ENCODE peak calls at places on chromosomes 7 and 10, in ten cellular contexts. Z is H1, C is A549, Q is SK-N-SH, J is WTC11, N is GM12878, E is HCT116, T is HepG2, P is endothelial cell of umbilical vein, X is K562. W is an unnamed sample.

GRCh38 chr10:129864601-129865126 is 99.4 kb downstream of the EBF3 start:
- DNase-seq in N (no peak), X (no peak), J (no peak), P (no peak), E (no peak), C (no peak), Q (no peak), Z (no peak), T (no peak), W (no peak)

GRCh38 chr7:11784808-11785536 is 47.0 kb downstream of the THSD7A start:
- DNase-seq in J (no peak), E (no peak), T (no peak), Z (no peak), N (no peak), X (no peak), P (no peak), Q (no peak), C (no peak), W (no peak)

GRCh38 chr7:28093617-28094232 is 86.9 kb downstream of the JAZF1 start:
- DNase-seq in Q (peak), J (peak), Z (peak), C (peak), P (peak), T (peak), N (no peak), E (peak), X (peak), W (peak)

GRCh38 chr10:129320340-129320739 is 146.7 kb upstream of the MGMT start:
- DNase-seq in T (no peak), J (no peak), C (no peak), N (no peak), Z (no peak), Q (no peak), X (no peak), P (no peak), E (no peak), W (no peak)

GRCh38 chr10:33153968-33154327 is 180.5 kb downstream of the NRP1 start:
- DNase-seq in Z (no peak), C (no peak), N (no peak), Q (no peak), J (no peak), E (no peak), P (no peak), T (no peak), X (no peak), W (no peak)

GRCh38 chr10:114615600-114616007 is 42.5 kb downstream of the ABLIM1 start:
- DNase-seq in T (no peak), X (no peak), Z (no peak), J (no peak), E (no peak), C (no peak), P (no peak), N (no peak), Q (no peak), W (no peak)

GRCh38 chr7:1713502-1714484 is 43.7 kb downstream of the ELFN1 start:
- DNase-seq in C (no peak), N (no peak), X (no peak), T (peak), Z (no peak), P (no peak), E (no peak), J (peak), Q (peak), W (no peak)

GRCh38 chr7:143046334-143046935 is 5.7 kb upstream of the OR6V1 start:
- DNase-seq in Q (no peak), Z (no peak), X (no peak), C (no peak), P (peak), T (no peak), E (no peak), N (no peak), J (no peak), W (no peak)

GRCh38 chr10:51079331-51079730 is 5.0 kb downstream of the PRKG1 start:
- DNase-seq in N (no peak), J (no peak), C (no peak), Q (no peak), E (no peak), Z (no peak), P (no peak), T (no peak), X (no peak), W (no peak)

GRCh38 chr10:57898231-57898630 is 369.5 kb downstream of the IPMK start:
- DNase-seq in X (no peak), Q (no peak), C (no peak), Z (no peak), J (peak), E (no peak), T (no peak), P (no peak), N (no peak), W (no peak)

GRCh38 chr10:28793482-28793881 is 116.2 kb downstream of the BAMBI start:
- DNase-seq in E (no peak), T (no peak), C (no peak), Z (no peak), P (no peak), N (no peak), X (no peak), J (no peak), Q (no peak), W (no peak)

GRCh38 chr10:112471878-112472487 is 25.0 kb downstream of the VTI1A start:
- DNase-seq in E (peak), C (peak), P (peak), X (peak), J (no peak), Z (peak), Q (peak), T (peak), N (peak), W (peak)

GRCh38 chr7:68955656-68956055 is 642.6 kb upstream of the AUTS2 start:
- DNase-seq in Q (no peak), C (no peak), J (no peak), T (no peak), Z (no peak), P (no peak), N (no peak), X (no peak), E (no peak), W (no peak)

GRCh38 chr7:131459256-131459655 is 97.2 kb downstream of the PODXL start:
- DNase-seq in J (no peak), N (no peak), E (peak), C (no peak), T (no peak), X (no peak), Z (no peak), P (no peak), Q (no peak), W (no peak)

GRCh38 chr7:63867127-63867526 is 131.5 kb upstream of the ZNF722 start:
- DNase-seq in Z (no peak), P (no peak), T (no peak), C (no peak), X (no peak), Q (no peak), E (no peak), J (no peak), N (no peak), W (no peak)

GRCh38 chr7:87517136-87517805 is 41.8 kb upstream of the ABCB4 start:
- DNase-seq in T (no peak), Q (no peak), E (no peak), Z (no peak), C (no peak), P (no peak), X (no peak), J (no peak), N (no peak), W (peak)

GRCh38 chr10:125473138-125473793 is 209.7 kb downstream of the TEX36 start:
- DNase-seq in P (peak), C (no peak), T (no peak), X (no peak), N (no peak), Q (peak), E (no peak), J (no peak), Z (no peak), W (no peak)

GRCh38 chr7:142243823-142244222 is 14.0 kb downstream of the PRSS58 start:
- DNase-seq in J (no peak), T (no peak), E (no peak), N (no peak), X (no peak), C (no peak), Q (no peak), P (no peak), Z (no peak), W (no peak)

GRCh38 chr10:96978621-96979154 is 146.6 kb downstream of the LCOR start:
- DNase-seq in C (no peak), E (no peak), N (peak), P (no peak), T (no peak), Z (no peak), X (no peak), Q (no peak), J (no peak), W (no peak)

GRCh38 chr7:25321424-25321823 is 93.1 kb upstream of the NPVF start:
- DNase-seq in T (no peak), Z (no peak), E (no peak), N (no peak), Q (no peak), X (no peak), J (no peak), C (no peak), P (no peak), W (no peak)

GRCh38 chr10:102614888-102615287 is 29.4 kb upstream of the TRIM8 start:
- DNase-seq in T (no peak), X (no peak), C (no peak), P (no peak), Q (no peak), N (no peak), E (no peak), Z (no peak), J (no peak), W (no peak)

GRCh38 chr10:81838950-81839349 is 36.0 kb upstream of the NRG3 start:
- DNase-seq in P (peak), T (no peak), X (no peak), Z (peak), N (no peak), J (peak), Q (peak), E (no peak), C (no peak), W (peak)

GRCh38 chr10:29023678-29024077 is 265.2 kb upstream of the LYZL1 start:
- DNase-seq in T (no peak), J (no peak), N (no peak), P (no peak), Q (no peak), X (no peak), Z (no peak), C (no peak), E (no peak), W (no peak)

GRCh38 chr7:10237306-10237705 is 736.4 kb upstream of the PHF14 start:
- DNase-seq in Z (no peak), C (no peak), T (peak), Q (no peak), J (no peak), P (peak), E (peak), X (no peak), N (no peak), W (no peak)

GRCh38 chr10:69096045-69096444 is 8.1 kb downstream of the SRGN start:
- DNase-seq in E (no peak), Q (no peak), P (no peak), N (no peak), X (no peak), T (no peak), C (no peak), Z (no peak), J (no peak), W (peak)

GRCh38 chr10:98610855-98611254 is 164.1 kb upstream of the HPS1 start:
- DNase-seq in Z (no peak), X (no peak), C (no peak), N (no peak), E (no peak), J (no peak), P (no peak), Q (no peak), T (no peak), W (no peak)

GRCh38 chr10:35041502-35041879 is 48.6 kb downstream of the CUL2 start:
- DNase-seq in Q (no peak), J (no peak), C (no peak), X (no peak), T (no peak), Z (no peak), P (no peak), N (no peak), E (peak), W (peak)

GRCh38 chr10:1142596-1142995 is 86.4 kb downstream of the WDR37 start:
- DNase-seq in Q (no peak), E (no peak), P (no peak), N (no peak), T (no peak), J (no peak), X (no peak), C (no peak), Z (peak), W (no peak)

GRCh38 chr10:71974489-71975011 is 10.4 kb downstream of the CHST3 start:
- DNase-seq in Q (no peak), E (peak), T (no peak), Z (no peak), J (no peak), P (peak), X (no peak), N (no peak), C (peak), W (peak)

GRCh38 chr10:71973777-71974488 is 9.7 kb downstream of the CHST3 start:
- DNase-seq in C (no peak), E (no peak), X (no peak), Z (no peak), N (no peak), T (no peak), J (no peak), P (no peak), Q (no peak), W (no peak)

GRCh38 chr10:71975087-71975890 is 11.1 kb downstream of the CHST3 start:
- DNase-seq in J (no peak), C (no peak), Q (no peak), N (no peak), X (no peak), P (no peak), T (no peak), Z (no peak), E (no peak), W (no peak)

GRCh38 chr10:71978476-71978875 is 14.3 kb downstream of the CHST3 start:
- DNase-seq in J (peak), E (no peak), P (peak), X (peak), Z (no peak), C (no peak), N (no peak), Q (peak), T (no peak), W (peak)

DNA sequence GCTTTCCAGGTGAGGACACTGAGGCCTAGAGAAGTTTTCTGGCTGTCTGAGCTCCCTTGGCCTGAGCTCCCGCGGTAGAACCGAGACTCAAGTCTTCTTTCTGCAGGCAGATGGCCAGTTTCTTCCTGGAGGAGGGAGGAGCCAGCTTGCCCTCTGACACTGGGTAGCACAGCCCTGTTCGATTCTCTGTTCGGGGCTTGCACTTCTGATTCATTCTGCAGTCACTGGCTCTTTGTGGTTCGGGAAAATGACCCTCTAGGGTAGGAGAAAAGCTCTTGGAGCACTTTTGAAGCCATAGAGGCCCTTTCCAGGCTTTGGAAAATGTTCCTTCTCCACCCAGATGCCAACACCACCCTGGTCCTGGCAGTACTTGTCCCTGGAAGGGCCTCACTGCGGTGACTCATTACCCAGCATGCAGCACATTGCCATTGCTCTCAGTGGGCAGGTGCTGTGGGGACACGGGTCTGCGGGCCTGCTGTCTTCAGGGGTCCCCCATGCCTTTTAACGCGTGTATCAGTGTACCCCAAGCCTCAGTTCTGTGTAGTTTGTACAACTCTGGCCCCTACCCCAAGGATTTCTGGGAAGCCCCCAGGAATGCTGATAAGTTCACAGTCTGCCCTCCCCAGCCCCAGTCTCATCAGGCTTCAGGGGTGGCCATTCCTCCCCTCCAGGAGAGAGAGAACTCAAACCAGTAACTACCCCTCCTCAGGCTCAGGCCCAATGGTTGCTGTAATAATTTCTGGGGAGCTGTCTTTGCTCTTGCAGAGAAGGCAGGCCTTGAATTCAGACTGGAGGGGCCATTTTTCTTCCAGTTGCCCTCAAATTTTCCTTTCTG is 11.9 kb downstream of the CHST3 start:
- DNase-seq in X (no peak), N (no peak), T (no peak), E (peak), J (no peak), Q (no peak), Z (no peak), C (peak), P (peak), W (peak)
- TF ChIP-seq MAX in X (no peak), N (no peak), T (peak), E (peak), J (no peak), Q (peak), Z (no peak), C (peak), P (no peak), W (no peak)

DNA sequence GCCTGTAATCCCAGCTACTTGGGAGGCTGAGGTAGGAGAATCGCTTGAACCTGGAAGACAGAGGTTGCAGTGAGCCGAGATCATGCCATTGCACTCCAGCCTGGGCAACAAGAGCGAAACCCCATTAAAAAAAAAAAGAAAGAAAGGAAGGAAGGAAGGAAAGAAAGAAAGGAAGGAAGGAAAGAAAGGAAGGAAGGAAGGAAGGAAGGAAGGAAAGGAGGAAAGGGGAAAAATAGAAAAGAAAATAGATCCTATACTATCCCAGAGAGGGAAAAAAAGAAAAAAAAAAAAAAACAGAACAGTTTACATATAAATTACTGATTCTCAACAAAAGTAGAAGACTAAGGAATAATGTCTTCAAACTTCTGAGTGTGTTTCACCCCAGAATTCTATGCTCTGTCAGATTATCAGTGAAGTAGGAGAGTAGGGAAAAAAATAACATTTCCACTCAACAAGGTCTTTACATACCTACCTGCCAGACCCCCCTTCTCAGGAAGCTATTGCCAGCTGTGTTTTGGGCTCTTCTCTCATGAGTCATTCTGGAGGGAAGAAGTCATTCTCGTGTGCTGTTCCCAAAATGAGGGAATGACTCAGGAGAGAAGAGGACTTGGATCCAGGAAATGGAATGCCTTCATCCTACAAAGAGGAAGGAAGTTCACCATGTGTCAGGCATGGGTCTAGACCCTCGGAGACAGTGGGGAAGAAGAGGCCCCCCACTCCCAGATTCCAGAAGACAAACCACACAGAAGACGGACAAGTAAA is 20.9 kb downstream of the RGS10 start:
- DNase-seq in T (peak), E (peak), P (peak), X (no peak), Q (no peak), Z (no peak), J (no peak), N (no peak), C (peak), W (no peak)
- TF ChIP-seq MAX in T (no peak), E (peak), P (no peak), X (no peak), Q (peak), Z (no peak), J (no peak), N (no peak), C (no peak), W (no peak)

DNA sequence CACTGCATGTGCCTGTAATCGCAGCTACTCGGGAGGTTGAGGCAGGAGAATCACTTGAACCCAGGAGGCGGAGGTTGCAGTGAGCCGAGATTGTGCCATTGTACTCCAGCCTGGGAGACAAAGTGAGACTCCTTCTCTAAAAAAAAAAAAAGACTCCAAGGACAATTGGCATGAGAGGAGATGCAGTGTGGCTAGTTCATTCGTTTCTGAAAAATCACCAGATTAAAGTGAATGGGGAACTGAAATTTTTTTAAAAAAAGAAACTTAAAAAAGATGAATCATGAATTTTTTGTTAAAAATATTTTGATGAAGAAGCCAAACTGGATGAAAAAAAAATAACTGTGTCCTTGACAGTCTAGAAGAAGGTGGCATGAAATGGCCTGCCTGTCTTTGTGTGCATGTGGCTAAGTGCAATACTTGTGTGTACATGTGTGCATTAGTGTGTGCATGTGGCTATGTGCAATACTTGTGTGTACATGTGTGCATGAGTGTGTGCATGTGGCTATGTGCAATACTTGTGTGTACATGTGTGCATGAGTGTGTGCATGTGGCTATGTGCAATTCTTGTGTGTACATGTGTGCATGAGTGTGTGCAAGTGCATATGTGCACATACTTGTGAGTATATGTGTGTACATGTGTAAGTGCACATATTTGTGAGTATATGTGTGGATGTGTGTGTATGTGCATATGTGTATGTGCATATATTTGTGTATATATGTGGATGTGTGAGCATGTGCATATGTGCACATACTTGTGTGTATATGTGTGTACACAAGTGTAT is 391.7 kb upstream of the KLF6 start:
- DNase-seq in T (no peak), N (peak), J (no peak), Q (no peak), X (no peak), Z (no peak), C (no peak), E (no peak), P (no peak), W (no peak)
- TF ChIP-seq MAX in T (no peak), N (no peak), J (no peak), Q (no peak), X (no peak), Z (no peak), C (no peak), E (no peak), P (peak), W (no peak)

GRCh38 chr10:119449210-119449584 is 93.3 kb downstream of the RGS10 start:
- DNase-seq in E (no peak), T (no peak), N (no peak), Z (no peak), P (no peak), Q (no peak), C (no peak), X (no peak), J (no peak), W (no peak)

GRCh38 chr10:119448579-119449209 is 93.8 kb downstream of the RGS10 start:
- DNase-seq in N (no peak), P (no peak), J (no peak), X (no peak), Q (no peak), E (no peak), T (no peak), C (no peak), Z (no peak), W (no peak)

GRCh38 chr10:119451305-119451896 is 91.1 kb downstream of the RGS10 start:
- DNase-seq in X (no peak), N (no peak), Q (no peak), T (no peak), J (no peak), P (no peak), E (no peak), Z (no peak), C (no peak), W (no peak)

GRCh38 chr10:119450606-119451304 is 91.8 kb downstream of the RGS10 start:
- DNase-seq in J (no peak), Q (no peak), X (no peak), T (no peak), P (no peak), E (no peak), C (no peak), Z (no peak), N (no peak), W (no peak)

GRCh38 chr10:119449760-119450461 is 92.6 kb downstream of the RGS10 start:
- DNase-seq in C (no peak), T (no peak), J (no peak), Z (no peak), P (no peak), N (no peak), Q (no peak), E (no peak), X (no peak), W (peak)
- TF ChIP-seq MAX in C (no peak), T (no peak), J (no peak), Z (no peak), P (no peak), N (no peak), Q (no peak), E (no peak), X (no peak), W (no peak)